ENCODE peak calls at places on chromosomes 16 and 17, in ten cellular contexts. One of them, this sample, is unnamed.

GRCh38 chr17:28478940-28479615 is 5.6 kb downstream of the SLC13A2 start:
- DNase-seq in pancreas: no peak
- DNase-seq in PC-9: no peak
- DNase-seq in H1: no peak
- DNase-seq in esophagus squamous epithelium: no peak
- DNase-seq in IMR-90: peak; percentile 5
- DNase-seq in adrenal gland: no peak
- DNase-seq in cardiac muscle cell: no peak
- DNase-seq in small intestine: no peak
- DNase-seq in right atrium auricular region: no peak
- DNase-seq in this sample: no peak

GRCh38 chr17:76715462-76715830 is 4.7 kb upstream of the MXRA7 start:
- DNase-seq in esophagus squamous epithelium: no peak
- DNase-seq in IMR-90: no peak
- DNase-seq in small intestine: no peak
- DNase-seq in H1: no peak
- DNase-seq in pancreas: no peak
- DNase-seq in cardiac muscle cell: no peak
- DNase-seq in adrenal gland: no peak
- DNase-seq in PC-9: no peak
- DNase-seq in right atrium auricular region: no peak
- DNase-seq in this sample: no peak

GRCh38 chr16:77414752-77415231 is 20.0 kb downstream of the ADAMTS18 start:
- DNase-seq in pancreas: no peak
- DNase-seq in cardiac muscle cell: no peak
- DNase-seq in IMR-90: no peak
- DNase-seq in H1: no peak
- DNase-seq in right atrium auricular region: no peak
- DNase-seq in PC-9: no peak
- DNase-seq in esophagus squamous epithelium: no peak
- DNase-seq in small intestine: no peak
- DNase-seq in adrenal gland: no peak
- DNase-seq in this sample: no peak

GRCh38 chr17:75753514-75754377 is 11.2 kb downstream of the GALK1 start:
- DNase-seq in esophagus squamous epithelium: no peak
- DNase-seq in H1: peak; percentile 43
- DNase-seq in right atrium auricular region: no peak
- DNase-seq in PC-9: no peak
- DNase-seq in pancreas: peak; percentile 74
- DNase-seq in small intestine: no peak
- DNase-seq in cardiac muscle cell: peak; percentile 82
- DNase-seq in IMR-90: peak; percentile 56
- DNase-seq in adrenal gland: no peak
- DNase-seq in this sample: peak; percentile 48

GRCh38 chr17:43406676-43407645 is 8.2 kb downstream of the ARL4D start:
- DNase-seq in PC-9: no peak
- DNase-seq in pancreas: no peak
- DNase-seq in right atrium auricular region: no peak
- DNase-seq in H1: no peak
- DNase-seq in cardiac muscle cell: peak; percentile 78
- DNase-seq in esophagus squamous epithelium: no peak
- DNase-seq in IMR-90: peak; percentile 84
- DNase-seq in small intestine: no peak
- DNase-seq in adrenal gland: no peak
- DNase-seq in this sample: no peak

GRCh38 chr16:83344014-83344413 is 463.8 kb upstream of the HSBP1 start:
- DNase-seq in PC-9: no peak
- DNase-seq in pancreas: no peak
- DNase-seq in right atrium auricular region: no peak
- DNase-seq in esophagus squamous epithelium: no peak
- DNase-seq in IMR-90: peak; percentile 89
- DNase-seq in small intestine: no peak
- DNase-seq in cardiac muscle cell: peak; percentile 94
- DNase-seq in H1: no peak
- DNase-seq in adrenal gland: no peak
- DNase-seq in this sample: no peak

GRCh38 chr16:3841729-3842508 is 38.6 kb downstream of the CREBBP start:
- DNase-seq in cardiac muscle cell: no peak
- DNase-seq in H1: no peak
- DNase-seq in IMR-90: no peak
- DNase-seq in adrenal gland: no peak
- DNase-seq in PC-9: no peak
- DNase-seq in pancreas: no peak
- DNase-seq in esophagus squamous epithelium: no peak
- DNase-seq in small intestine: no peak
- DNase-seq in right atrium auricular region: no peak
- DNase-seq in this sample: no peak

GRCh38 chr16:61549332-61549731 is 486.9 kb downstream of the CDH8 start:
- DNase-seq in H1: no peak
- DNase-seq in small intestine: no peak
- DNase-seq in adrenal gland: no peak
- DNase-seq in right atrium auricular region: no peak
- DNase-seq in pancreas: no peak
- DNase-seq in PC-9: no peak
- DNase-seq in esophagus squamous epithelium: no peak
- DNase-seq in IMR-90: no peak
- DNase-seq in cardiac muscle cell: no peak
- DNase-seq in this sample: no peak

GRCh38 chr17:27268394-27269085 is 25.4 kb upstream of the WSB1 start:
- DNase-seq in pancreas: no peak
- DNase-seq in adrenal gland: no peak
- DNase-seq in esophagus squamous epithelium: no peak
- DNase-seq in PC-9: no peak
- DNase-seq in cardiac muscle cell: no peak
- DNase-seq in small intestine: no peak
- DNase-seq in H1: no peak
- DNase-seq in IMR-90: no peak
- DNase-seq in right atrium auricular region: no peak
- DNase-seq in this sample: no peak

GRCh38 chr16:50809561-50809960 is 67.7 kb downstream of the CYLD start:
- DNase-seq in esophagus squamous epithelium: no peak
- DNase-seq in small intestine: no peak
- DNase-seq in right atrium auricular region: no peak
- DNase-seq in PC-9: no peak
- DNase-seq in cardiac muscle cell: no peak
- DNase-seq in IMR-90: no peak
- DNase-seq in H1: no peak
- DNase-seq in adrenal gland: no peak
- DNase-seq in pancreas: no peak
- DNase-seq in this sample: no peak

GRCh38 chr17:59378621-59379194 is 47.3 kb downstream of the YPEL2 start:
- DNase-seq in H1: no peak
- DNase-seq in IMR-90: peak; percentile 82
- DNase-seq in adrenal gland: no peak
- DNase-seq in cardiac muscle cell: peak; percentile 83
- DNase-seq in right atrium auricular region: no peak
- DNase-seq in pancreas: no peak
- DNase-seq in PC-9: no peak
- DNase-seq in esophagus squamous epithelium: no peak
- DNase-seq in small intestine: peak; percentile 60
- DNase-seq in this sample: no peak

GRCh38 chr16:80932725-80933124 is 74.0 kb downstream of the CMC2 start:
- DNase-seq in esophagus squamous epithelium: no peak
- DNase-seq in adrenal gland: peak; percentile 87
- DNase-seq in H1: no peak
- DNase-seq in right atrium auricular region: peak; percentile 86
- DNase-seq in pancreas: no peak
- DNase-seq in small intestine: no peak
- DNase-seq in IMR-90: peak; percentile 80
- DNase-seq in cardiac muscle cell: peak; percentile 92
- DNase-seq in PC-9: peak; percentile 53
- DNase-seq in this sample: peak; percentile 33

GRCh38 chr16:74836111-74836671 is 61.6 kb upstream of the FA2H start:
- DNase-seq in adrenal gland: peak; percentile 13
- DNase-seq in H1: no peak
- DNase-seq in IMR-90: no peak
- DNase-seq in right atrium auricular region: no peak
- DNase-seq in PC-9: no peak
- DNase-seq in small intestine: no peak
- DNase-seq in pancreas: no peak
- DNase-seq in cardiac muscle cell: no peak
- DNase-seq in esophagus squamous epithelium: no peak
- DNase-seq in this sample: no peak

DNA sequence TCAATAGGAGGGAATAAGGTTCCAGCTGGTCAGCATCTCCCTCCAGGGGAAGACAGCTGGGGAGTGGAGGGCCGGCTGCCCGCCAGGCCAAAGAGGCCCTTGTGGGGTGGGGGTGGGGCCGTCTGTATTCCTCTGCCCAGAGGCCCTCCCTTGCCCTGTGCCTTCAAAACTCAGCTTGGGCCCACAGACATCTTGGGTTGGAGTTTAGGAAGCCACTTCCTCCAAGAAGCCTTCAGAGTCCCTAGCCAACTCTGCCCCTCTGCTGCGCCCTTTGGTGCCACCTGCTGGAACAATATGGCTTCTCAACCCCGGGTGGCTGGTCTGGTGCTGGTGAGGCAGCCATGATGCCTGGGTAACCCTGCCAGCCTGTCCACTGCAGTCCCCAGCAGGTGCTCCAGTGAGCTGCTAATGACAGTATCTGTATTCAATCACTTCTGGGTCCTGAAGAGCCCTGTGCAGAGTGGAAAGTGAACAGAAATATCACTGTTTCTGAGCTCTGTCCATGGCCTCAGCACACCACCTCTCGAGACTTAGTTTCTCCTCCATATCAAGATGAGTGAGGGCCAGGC is 16.7 kb downstream of the HSD11B2 start:
- DNase-seq in cardiac muscle cell: peak; percentile 89
- DNase-seq in adrenal gland: peak; percentile 73
- DNase-seq in PC-9: peak; percentile 46
- DNase-seq in pancreas: peak; percentile 44
- DNase-seq in IMR-90: peak; percentile 42
- DNase-seq in esophagus squamous epithelium: no peak
- DNase-seq in right atrium auricular region: no peak
- DNase-seq in H1: no peak
- DNase-seq in small intestine: peak; percentile 84
- DNase-seq in this sample: no peak
- H3K9me3 ChIP-seq in cardiac muscle cell: no peaks in the 10 kb centered on the region
- H3K9me3 ChIP-seq in adrenal gland: no peaks in the 10 kb centered on the region
- H3K9me3 ChIP-seq in PC-9: no peaks in the 10 kb centered on the region
- H3K9me3 ChIP-seq in pancreas: no peaks in the 10 kb centered on the region
- H3K9me3 ChIP-seq in IMR-90: no peaks in the 10 kb centered on the region
- H3K9me3 ChIP-seq in esophagus squamous epithelium: no peaks in the 10 kb centered on the region
- H3K9me3 ChIP-seq in right atrium auricular region: no peaks in the 10 kb centered on the region
- H3K9me3 ChIP-seq in H1: no peaks in the 10 kb centered on the region
- H3K9me3 ChIP-seq in small intestine: no peaks in the 10 kb centered on the region
- H3K9me3 ChIP-seq in this sample: no peaks in the 10 kb centered on the region

DNA sequence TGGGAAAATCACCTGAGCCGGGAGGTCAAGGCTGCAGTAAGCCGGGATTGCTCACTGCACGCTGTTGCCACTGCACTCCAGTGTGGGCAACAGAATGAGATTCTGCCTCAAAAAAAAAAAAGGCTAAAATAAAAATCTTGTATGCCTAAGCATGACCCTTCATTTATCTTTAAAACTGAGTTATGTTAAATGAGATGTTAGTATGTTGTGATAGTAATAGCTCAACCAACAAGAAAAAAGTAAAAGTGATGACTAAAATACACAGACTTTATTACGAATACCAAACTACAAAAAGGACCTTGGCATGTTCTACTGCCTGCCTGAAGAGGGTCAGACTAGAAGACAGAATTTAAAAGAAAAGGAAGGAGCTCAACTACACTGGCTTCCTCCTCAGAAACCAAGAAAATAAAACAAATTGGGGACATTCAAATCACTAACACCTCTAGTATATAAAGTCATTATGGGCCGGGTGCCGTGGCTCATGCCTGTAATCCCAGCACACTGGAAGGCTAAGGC is 4.4 kb downstream of the SMURF2 start:
- DNase-seq in small intestine: no peak
- DNase-seq in adrenal gland: no peak
- DNase-seq in right atrium auricular region: no peak
- DNase-seq in cardiac muscle cell: no peak
- DNase-seq in H1: no peak
- DNase-seq in PC-9: no peak
- DNase-seq in esophagus squamous epithelium: no peak
- DNase-seq in IMR-90: no peak
- DNase-seq in pancreas: no peak
- DNase-seq in this sample: no peak
- H3K4me3 ChIP-seq in small intestine: no peak overlapping the region
- H3K4me3 ChIP-seq in adrenal gland: no peak overlapping the region
- H3K4me3 ChIP-seq in right atrium auricular region: no peak overlapping the region
- H3K4me3 ChIP-seq in cardiac muscle cell: no peak overlapping the region
- H3K4me3 ChIP-seq in H1: no peak overlapping the region
- H3K4me3 ChIP-seq in PC-9: peak overlapping the region; percentile 96
- H3K4me3 ChIP-seq in esophagus squamous epithelium: no peak overlapping the region
- H3K4me3 ChIP-seq in IMR-90: peak overlapping the region; percentile 34
- H3K4me3 ChIP-seq in pancreas: no peak overlapping the region
- H3K4me3 ChIP-seq in this sample: no peak overlapping the region

GRCh38 chr17:61701334-61701733 is 110.3 kb upstream of the NACA2 start:
- DNase-seq in pancreas: no peak
- DNase-seq in IMR-90: no peak
- DNase-seq in small intestine: no peak
- DNase-seq in esophagus squamous epithelium: no peak
- DNase-seq in right atrium auricular region: no peak
- DNase-seq in PC-9: no peak
- DNase-seq in cardiac muscle cell: no peak
- DNase-seq in adrenal gland: no peak
- DNase-seq in H1: no peak
- DNase-seq in this sample: no peak

GRCh38 chr17:61698244-61698643 is 107.2 kb upstream of the NACA2 start:
- DNase-seq in right atrium auricular region: no peak
- DNase-seq in small intestine: no peak
- DNase-seq in cardiac muscle cell: no peak
- DNase-seq in adrenal gland: no peak
- DNase-seq in H1: no peak
- DNase-seq in esophagus squamous epithelium: no peak
- DNase-seq in pancreas: no peak
- DNase-seq in PC-9: no peak
- DNase-seq in IMR-90: no peak
- DNase-seq in this sample: no peak

GRCh38 chr17:61699694-61700093 is 108.7 kb upstream of the NACA2 start:
- DNase-seq in pancreas: no peak
- DNase-seq in small intestine: no peak
- DNase-seq in IMR-90: no peak
- DNase-seq in H1: no peak
- DNase-seq in right atrium auricular region: no peak
- DNase-seq in cardiac muscle cell: no peak
- DNase-seq in PC-9: no peak
- DNase-seq in adrenal gland: no peak
- DNase-seq in esophagus squamous epithelium: no peak
- DNase-seq in this sample: no peak

GRCh38 chr17:61700252-61700651 is 109.2 kb upstream of the NACA2 start:
- DNase-seq in IMR-90: no peak
- DNase-seq in cardiac muscle cell: no peak
- DNase-seq in pancreas: no peak
- DNase-seq in H1: no peak
- DNase-seq in right atrium auricular region: no peak
- DNase-seq in PC-9: no peak
- DNase-seq in esophagus squamous epithelium: no peak
- DNase-seq in small intestine: no peak
- DNase-seq in adrenal gland: no peak
- DNase-seq in this sample: no peak

GRCh38 chr17:61699032-61699431 is 108.0 kb upstream of the NACA2 start:
- DNase-seq in H1: no peak
- DNase-seq in adrenal gland: no peak
- DNase-seq in pancreas: no peak
- DNase-seq in esophagus squamous epithelium: no peak
- DNase-seq in cardiac muscle cell: no peak
- DNase-seq in small intestine: no peak
- DNase-seq in right atrium auricular region: no peak
- DNase-seq in PC-9: no peak
- DNase-seq in IMR-90: no peak
- DNase-seq in this sample: no peak
- H3K9me3 ChIP-seq in H1: peaks cover 38% of the 10 kb centered on the region
- H3K9me3 ChIP-seq in adrenal gland: no peaks in the 10 kb centered on the region
- H3K9me3 ChIP-seq in pancreas: peaks cover 4% of the 10 kb centered on the region
- H3K9me3 ChIP-seq in esophagus squamous epithelium: no peaks in the 10 kb centered on the region
- H3K9me3 ChIP-seq in cardiac muscle cell: no peaks in the 10 kb centered on the region
- H3K9me3 ChIP-seq in small intestine: no peaks in the 10 kb centered on the region
- H3K9me3 ChIP-seq in right atrium auricular region: peaks cover 38% of the 10 kb centered on the region
- H3K9me3 ChIP-seq in PC-9: peaks cover 12% of the 10 kb centered on the region
- H3K9me3 ChIP-seq in IMR-90: peaks cover 19% of the 10 kb centered on the region
- H3K9me3 ChIP-seq in this sample: no peaks in the 10 kb centered on the region

GRCh38 chr16:87127766-87128147 is 189.4 kb downstream of the C16orf95 start:
- DNase-seq in right atrium auricular region: no peak
- DNase-seq in H1: no peak
- DNase-seq in esophagus squamous epithelium: no peak
- DNase-seq in small intestine: no peak
- DNase-seq in cardiac muscle cell: no peak
- DNase-seq in adrenal gland: no peak
- DNase-seq in PC-9: no peak
- DNase-seq in pancreas: no peak
- DNase-seq in IMR-90: no peak
- DNase-seq in this sample: no peak
- H3K4me3 ChIP-seq in right atrium auricular region: no peak overlapping the region
- H3K4me3 ChIP-seq in H1: no peak overlapping the region
- H3K4me3 ChIP-seq in esophagus squamous epithelium: no peak overlapping the region
- H3K4me3 ChIP-seq in small intestine: no peak overlapping the region
- H3K4me3 ChIP-seq in cardiac muscle cell: no peak overlapping the region
- H3K4me3 ChIP-seq in adrenal gland: no peak overlapping the region
- H3K4me3 ChIP-seq in PC-9: no peak overlapping the region
- H3K4me3 ChIP-seq in pancreas: no peak overlapping the region
- H3K4me3 ChIP-seq in IMR-90: no peak overlapping the region
- H3K4me3 ChIP-seq in this sample: no peak overlapping the region

This sample was measured in gastrocnemius medialis.